ENCODE peak calls at places on chromosomes 11 and 22, in four cellular contexts. G is stimulated activated naive CD4-positive, alpha-beta T cell; R is MM.1S; U is astrocyte of the spinal cord. D is an unnamed sample.

GRCh38 chr11:86495341-86495740 is 120.7 kb downstream of the CCDC81 start:
- DNase-seq in R (no peak), G (no peak), U (peak; percentile 36), D (no peak)

GRCh38 chr11:61429691-61430582 is at the start of the genes CPSF7 and SDHAF2:
- DNase-seq in U (peak; percentile 97), R (peak; percentile 97), G (peak; percentile 93), D (peak; percentile 98)

GRCh38 chr11:12675951-12676711 is 1.9 kb downstream of the TEAD1 start:
- DNase-seq in G (no peak), R (peak; percentile 27), U (peak; percentile 67), D (peak; percentile 25)

GRCh38 chr11:68002943-68003845 is 703 bp downstream of the UNC93B1 start:
- DNase-seq in U (no peak), G (peak; percentile 61), R (peak; percentile 77), D (peak; percentile 68)

GRCh38 chr11:126051117-126051516 is 11.5 kb downstream of the CDON start:
- DNase-seq in U (no peak), R (no peak), G (no peak), D (no peak)

GRCh38 chr11:125072210-125072960 is 9.3 kb downstream of the SLC37A2 start:
- DNase-seq in R (peak; percentile 82), G (no peak), U (no peak), D (peak; percentile 89)

GRCh38 chr11:83158965-83159900 is 2.3 kb downstream of the PCF11 start:
- DNase-seq in U (no peak), R (no peak), G (no peak), D (no peak)

GRCh38 chr11:2703487-2704141 is 3.8 kb upstream of the KCNQ1OT1 start:
- DNase-seq in G (no peak), R (no peak), U (no peak), D (peak; percentile 67)

GRCh38 chr11:127628463-127628785 is 627.9 kb upstream of the KIRREL3 start:
- DNase-seq in G (no peak), R (no peak), U (no peak), D (no peak)

GRCh38 chr11:11072067-11072466 is 214.2 kb upstream of the ZBED5 start:
- DNase-seq in G (no peak), U (no peak), R (no peak), D (no peak)

GRCh38 chr11:82174610-82175009 is 559.1 kb downstream of the FAM181B start:
- DNase-seq in U (no peak), G (no peak), R (no peak), D (no peak)

GRCh38 chr22:31036671-31037550 is 44.2 kb upstream of the SMTN start:
- DNase-seq in U (no peak), G (no peak), R (no peak), D (no peak)

GRCh38 chr22:47193606-47194316 is 431.3 kb downstream of the TBC1D22A start:
- DNase-seq in G (no peak), U (no peak), R (no peak), D (no peak)

GRCh38 chr22:46000081-46001027 is 23.4 kb upstream of the WNT7B start:
- DNase-seq in U (no peak), R (no peak), G (no peak), D (no peak)

D was measured in OCI-LY7.